ENCODE peak calls at places on chromosomes 7 and 10, in six cellular contexts. T is effector memory CD4-positive, alpha-beta T cell; O is GM23338; N is tibial artery; C is CD8-positive, alpha-beta memory T cell; R is transverse colon. W is an unnamed sample.

GRCh38 chr7:117803476-117803875 is 69.8 kb downstream of the CTTNBP2 start:
- DNase-seq in T (no peak), O (no peak), N (no peak), C (no peak), R (no peak), W (no peak)

GRCh38 chr10:132140167-132140925 is 46.4 kb upstream of the DPYSL4 start:
- DNase-seq in T (no peak), O (no peak), N (no peak), C (no peak), R (no peak), W (no peak)

GRCh38 chr10:50512214-50512595 is 111.6 kb downstream of the SGMS1 start:
- DNase-seq in T (no peak), O (no peak), N (no peak), C (no peak), R (no peak), W (no peak)

GRCh38 chr7:140605337-140605736 is 35.3 kb downstream of the DENND2A start:
- DNase-seq in T (no peak), O (peak; percentile 67), N (no peak), C (no peak), R (no peak), W (no peak)

GRCh38 chr7:11780267-11780666 is 51.7 kb downstream of the THSD7A start:
- DNase-seq in T (no peak), O (no peak), N (no peak), C (no peak), R (no peak), W (no peak)

GRCh38 chr7:153550173-153550572 is 502.0 kb upstream of the DPP6 start:
- DNase-seq in T (no peak), O (no peak), N (no peak), C (no peak), R (no peak), W (no peak)

GRCh38 chr10:33661580-33662269 is 327.3 kb upstream of the NRP1 start:
- DNase-seq in T (no peak), O (no peak), N (peak; percentile 79), C (no peak), R (peak; percentile 29), W (peak; percentile 4)

GRCh38 chr10:17981766-17982380 is 30.2 kb downstream of the SLC39A12 start:
- DNase-seq in T (no peak), O (peak; percentile 17), N (no peak), C (no peak), R (no peak), W (no peak)

GRCh38 chr10:132466520-132467463 is 69.8 kb downstream of the PWWP2B start:
- DNase-seq in T (no peak), O (no peak), N (no peak), C (no peak), R (no peak), W (no peak)

GRCh38 chr10:123858039-123858740 is 33.4 kb downstream of the CPXM2 start:
- DNase-seq in T (no peak), O (no peak), N (no peak), C (no peak), R (no peak), W (peak; percentile 7)

GRCh38 chr10:59376817-59377340 is 14.5 kb upstream of the FAM13C start:
- DNase-seq in T (no peak), O (no peak), N (no peak), C (no peak), R (no peak), W (no peak)

GRCh38 chr7:157077986-157078644 is 60.6 kb upstream of the UBE3C start:
- DNase-seq in T (no peak), O (peak; percentile 71), N (no peak), C (no peak), R (no peak), W (no peak)

GRCh38 chr10:43199684-43200537 is 61.7 kb downstream of the CSGALNACT2 start:
- DNase-seq in T (no peak), O (no peak), N (peak; percentile 16), C (no peak), R (no peak), W (no peak)

GRCh38 chr10:85080934-85081333 is 752.5 kb downstream of the CCSER2 start:
- DNase-seq in T (no peak), O (no peak), N (no peak), C (no peak), R (no peak), W (no peak)

GRCh38 chr7:103446046-103446520 is at the start of gene SLC26A5:
- DNase-seq in T (no peak), O (peak; percentile 81), N (no peak), C (no peak), R (peak; percentile 62), W (no peak)

GRCh38 chr7:51090411-51090810 is 226.2 kb downstream of the COBL start:
- DNase-seq in T (no peak), O (peak; percentile 57), N (no peak), C (no peak), R (no peak), W (no peak)
- H3K27ac ChIP-seq in T (no peak overlapping the region), O (no peak overlapping the region), N (no peak overlapping the region), C (no peak overlapping the region), R (no peak overlapping the region), W (no peak overlapping the region)

DNA sequence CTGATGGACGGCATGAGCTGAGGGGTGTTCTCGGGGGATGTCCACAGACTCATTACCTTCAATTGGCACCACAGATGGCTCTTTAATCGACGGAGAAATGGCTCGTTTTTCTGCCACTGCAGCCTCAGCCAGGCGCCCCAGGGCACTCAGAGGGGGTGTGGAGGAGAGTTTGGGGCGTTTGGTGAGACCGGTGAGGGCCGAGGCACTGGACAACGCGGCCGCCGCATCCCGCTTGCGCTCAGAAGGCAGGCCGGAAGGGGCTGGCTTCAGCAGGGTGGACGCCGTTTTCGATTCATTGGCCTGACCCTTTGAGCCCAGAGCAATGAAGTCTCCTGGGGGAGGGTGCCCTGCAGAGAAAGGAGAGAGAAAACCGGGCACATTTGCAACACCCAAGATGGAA is 1.3 kb downstream of the INTS1 start:
- DNase-seq in T (no peak), O (no peak), N (no peak), C (no peak), R (no peak), W (no peak)
- H3K36me3 ChIP-seq in T (peaks cover 32% of the 10 kb centered on the region), O (peaks cover 4% of the 10 kb centered on the region), N (peaks cover 25% of the 10 kb centered on the region), C (peaks cover 6% of the 10 kb centered on the region), R (no peaks in the 10 kb centered on the region), W (peaks cover 37% of the 10 kb centered on the region)

GRCh38 chr10:70872281-70872680 is 16.1 kb downstream of the PCBD1 start:
- DNase-seq in T (no peak), O (no peak), N (no peak), C (no peak), R (no peak), W (no peak)
- H3K4me3 ChIP-seq in T (no peak overlapping the region), O (no peak overlapping the region), N (no peak overlapping the region), C (no peak overlapping the region), R (no peak overlapping the region), W (no peak overlapping the region)

DNA sequence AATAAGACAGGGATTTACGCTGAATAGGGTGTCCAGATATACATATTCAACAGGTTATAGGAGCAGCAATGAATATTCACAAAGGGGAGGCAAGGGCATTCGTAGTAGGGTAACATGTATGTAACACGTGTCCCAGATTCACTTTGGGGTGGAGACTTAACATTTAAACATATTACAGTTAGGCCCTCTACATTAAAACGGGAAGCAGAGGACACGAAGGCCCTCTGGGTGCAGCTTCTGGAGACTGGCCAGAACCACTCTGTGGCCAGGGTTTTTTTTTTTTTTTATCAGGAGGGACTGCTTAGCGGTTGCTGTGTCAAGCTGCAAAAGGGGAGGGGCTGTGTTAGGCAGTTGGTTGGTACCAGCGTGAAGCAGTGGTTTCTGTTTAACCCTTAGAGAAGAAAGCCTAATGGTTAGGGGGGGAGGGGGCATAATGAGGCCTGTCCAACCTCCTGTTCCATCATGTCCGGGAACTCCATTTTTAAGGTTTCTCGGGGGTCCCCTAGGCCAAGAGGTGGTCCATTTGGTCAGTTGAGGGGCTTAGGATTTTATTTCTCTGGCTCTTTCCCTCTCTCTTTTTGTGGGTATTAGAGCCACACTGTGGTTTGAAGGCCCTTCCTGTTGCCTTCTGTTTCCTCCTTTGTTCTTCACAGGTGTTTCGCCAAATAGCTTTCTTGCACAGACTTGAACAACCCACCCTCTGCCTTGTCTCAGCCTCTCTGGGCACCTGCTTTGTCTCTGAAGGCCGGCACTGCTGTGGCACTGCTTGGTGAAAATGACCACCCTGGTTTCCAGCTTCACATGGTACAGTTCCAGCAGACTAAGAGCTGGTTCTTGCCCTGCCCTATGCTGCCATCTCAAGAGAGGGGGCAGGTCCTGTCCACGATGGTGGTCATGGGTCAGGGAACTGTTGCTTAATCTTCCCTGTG is 26.4 kb downstream of the PRF1 start:
- DNase-seq in T (no peak), O (no peak), N (peak; percentile 44), C (no peak), R (peak; percentile 66), W (no peak)
- H3K27ac ChIP-seq in T (peak overlapping the region; percentile 7), O (no peak overlapping the region), N (no peak overlapping the region), C (peak overlapping the region; percentile 39), R (no peak overlapping the region), W (no peak overlapping the region)

DNA sequence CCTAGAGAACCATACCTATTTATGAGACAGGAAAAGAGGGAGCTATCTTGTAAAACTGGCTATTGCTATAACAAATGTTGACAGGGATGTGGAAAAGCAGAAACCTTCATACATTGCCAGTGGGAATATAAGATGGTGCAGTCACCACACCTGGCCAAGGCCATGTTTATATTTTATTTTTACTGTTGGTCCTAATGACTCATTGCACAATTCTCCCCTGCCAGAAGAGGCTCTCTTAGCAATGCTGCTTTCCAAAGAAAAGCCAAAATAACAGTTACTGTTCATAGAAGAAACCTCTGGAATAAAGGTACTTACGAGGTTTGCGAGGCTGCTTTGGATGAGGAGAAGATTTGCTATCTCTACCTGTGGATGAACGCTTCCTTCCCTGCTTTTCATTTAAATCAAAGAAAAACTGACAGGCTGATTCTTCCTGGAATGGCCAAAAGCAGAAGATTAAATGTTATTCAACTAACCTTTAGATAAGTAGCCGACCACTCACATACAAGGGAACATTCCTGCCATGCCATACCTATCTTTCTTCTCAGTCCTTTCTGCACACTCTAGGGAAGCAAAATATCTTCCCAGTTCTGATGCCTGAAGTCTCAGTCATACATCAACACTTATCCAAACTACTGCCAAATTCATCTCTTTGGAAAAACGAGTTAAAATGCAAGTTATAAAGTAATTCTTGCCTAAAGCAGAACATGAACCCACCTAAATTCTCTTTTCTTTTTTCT is 16.3 kb upstream of the CHUK start:
- DNase-seq in T (no peak), O (no peak), N (no peak), C (no peak), R (no peak), W (no peak)
- H3K36me3 ChIP-seq in T (peaks cover 65% of the 10 kb centered on the region), O (peaks cover 30% of the 10 kb centered on the region), N (peaks cover 56% of the 10 kb centered on the region), C (peaks cover 54% of the 10 kb centered on the region), R (no peaks in the 10 kb centered on the region), W (peaks cover 65% of the 10 kb centered on the region)

DNA sequence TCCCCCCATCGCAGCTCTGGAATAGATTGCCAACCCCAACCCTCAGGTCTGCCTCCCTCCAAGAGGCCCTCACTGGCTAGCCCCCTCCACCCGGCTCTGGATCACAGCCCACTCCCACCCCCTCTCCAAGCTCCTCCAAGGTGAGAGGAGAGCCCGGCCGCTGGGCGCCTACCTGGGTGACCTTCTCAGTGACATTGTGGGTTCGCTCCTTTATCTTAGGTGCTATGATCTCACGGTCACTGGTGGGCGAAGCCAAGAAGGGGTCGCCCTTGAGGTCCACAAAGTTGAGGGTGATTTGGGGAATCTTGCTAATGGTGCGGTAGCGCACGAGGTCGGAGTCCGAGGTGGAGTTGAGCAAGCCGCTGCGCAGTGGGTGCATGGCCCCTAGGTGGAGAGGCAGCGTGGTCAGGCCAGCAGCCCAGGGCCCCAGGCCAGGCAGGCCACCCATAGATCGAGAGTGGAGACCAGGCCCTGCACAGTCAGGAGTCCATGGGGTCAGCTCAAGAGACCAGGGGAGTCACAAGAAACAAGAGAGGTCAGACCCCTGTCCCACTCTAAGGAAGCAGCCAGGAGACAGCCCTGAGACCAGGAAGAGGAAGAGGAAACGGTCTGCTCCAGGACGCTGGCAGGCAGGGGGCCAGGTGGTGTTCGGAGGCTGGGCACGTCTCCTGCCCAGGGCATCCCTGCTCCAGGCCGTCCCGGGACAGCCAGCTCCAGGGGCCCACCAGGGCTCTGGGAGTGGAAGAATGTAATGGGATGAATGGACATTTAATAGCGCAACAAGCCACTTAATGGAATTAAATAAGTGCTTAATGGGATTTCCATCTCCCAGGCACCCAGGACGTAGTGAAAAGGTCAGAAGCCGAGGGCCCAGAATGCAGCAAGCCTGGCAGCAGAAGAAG is 20.8 kb downstream of the KCNH2 start:
- DNase-seq in T (no peak), O (no peak), N (no peak), C (no peak), R (no peak), W (no peak)
- H3K4me3 ChIP-seq in T (no peak overlapping the region), O (peak overlapping the region; percentile 37), N (no peak overlapping the region), C (no peak overlapping the region), R (no peak overlapping the region), W (no peak overlapping the region)